ENCODE peak calls at places on chromosomes 1 and 21, in eight cellular contexts. R is aorta, Z is small intestine, U is adrenal gland, E is sigmoid colon, V is neural progenitor cell, F is dorsolateral prefrontal cortex, X is psoas muscle. N is an unnamed sample.

GRCh38 chr1:202952818-202953217 is 5.3 kb downstream of the ADIPOR1 start:
- DNase-seq in Z (peak), X (no peak), V (no peak), R (peak), F (no peak), U (peak), E (peak), N (no peak)

GRCh38 chr1:198157847-198158765 is 1.3 kb downstream of the NEK7 start:
- DNase-seq in V (peak), U (no peak), F (no peak), R (no peak), E (no peak), X (no peak), Z (peak), N (no peak)

GRCh38 chr21:15775981-15776380 is 46.2 kb downstream of the USP25 start:
- DNase-seq in R (no peak), V (no peak), Z (peak), X (no peak), E (no peak), U (no peak), F (no peak), N (no peak)

GRCh38 chr1:192986110-192986747 is 72.9 kb downstream of the UCHL5 start:
- DNase-seq in V (no peak), U (peak), F (no peak), X (no peak), E (no peak), Z (no peak), R (no peak), N (no peak)

GRCh38 chr1:208036177-208036808 is 125.4 kb upstream of the CD34 start:
- DNase-seq in Z (peak), U (no peak), E (no peak), V (no peak), R (no peak), F (no peak), X (no peak), N (no peak)

GRCh38 chr1:243946946-243947345 is 96.9 kb upstream of the AKT3 start:
- DNase-seq in U (no peak), V (peak), R (no peak), E (no peak), Z (no peak), F (no peak), X (no peak), N (no peak)

GRCh38 chr1:3948344-3948743 is 48.3 kb upstream of the C1orf174 start:
- DNase-seq in F (no peak), U (no peak), X (no peak), R (no peak), E (no peak), Z (no peak), V (no peak), N (no peak)

GRCh38 chr1:231929311-231929710 is 302.7 kb downstream of the DISC1 start:
- DNase-seq in F (no peak), X (no peak), V (peak), U (no peak), Z (no peak), R (no peak), E (no peak), N (no peak)

GRCh38 chr1:228336308-228337030 is 70.2 kb downstream of the TRIM11 start:
- DNase-seq in X (peak), R (no peak), Z (no peak), E (peak), V (no peak), F (peak), U (no peak), N (peak)

GRCh38 chr21:38942617-38943245 is 137.0 kb downstream of the ETS2 start:
- DNase-seq in U (no peak), X (no peak), R (no peak), Z (no peak), V (no peak), F (no peak), E (no peak), N (no peak)

GRCh38 chr1:7667625-7668218 is 103.4 kb upstream of the VAMP3 start:
- DNase-seq in E (peak), X (peak), F (peak), R (peak), Z (peak), U (peak), V (peak), N (peak)

GRCh38 chr1:98048234-98048633 is 127.4 kb upstream of the DPYD start:
- DNase-seq in U (peak), R (peak), F (peak), E (peak), X (peak), V (peak), Z (peak), N (peak)

GRCh38 chr1:225519166-225519863 is 91.5 kb upstream of the LBR start:
- DNase-seq in E (peak), R (no peak), Z (no peak), V (peak), F (no peak), X (no peak), U (no peak), N (no peak)

GRCh38 chr21:27649323-27649722 is 682.4 kb upstream of the ADAMTS5 start:
- DNase-seq in E (no peak), R (no peak), Z (no peak), F (no peak), X (no peak), U (no peak), V (no peak), N (no peak)

GRCh38 chr21:15701845-15702244 is 27.9 kb upstream of the USP25 start:
- DNase-seq in Z (no peak), V (no peak), R (no peak), U (no peak), X (no peak), F (no peak), E (no peak), N (no peak)

GRCh38 chr1:248823517-248824001 is 2.2 kb downstream of the SH3BP5L start:
- DNase-seq in E (no peak), F (no peak), R (no peak), X (no peak), V (no peak), Z (no peak), U (no peak), N (no peak)

GRCh38 chr1:228140724-228141081 is 624 bp downstream of the GUK1 start:
- DNase-seq in Z (no peak), X (no peak), F (no peak), R (no peak), E (no peak), U (no peak), V (no peak), N (no peak)

GRCh38 chr1:35659589-35659988 is 18.3 kb upstream of the PSMB2 start:
- DNase-seq in U (no peak), R (no peak), E (no peak), F (no peak), X (no peak), Z (no peak), V (no peak), N (no peak)

GRCh38 chr1:39196244-39197215 is 8.0 kb upstream of the MACF1 start:
- DNase-seq in V (no peak), F (no peak), Z (peak), X (no peak), E (no peak), R (no peak), U (no peak), N (no peak)

GRCh38 chr21:34936874-34937563 is 112.1 kb downstream of the RUNX1 start:
- DNase-seq in E (no peak), F (no peak), Z (peak), R (no peak), X (no peak), V (no peak), U (no peak), N (no peak)

GRCh38 chr1:24540906-24541710 is 14.8 kb upstream of the NCMAP start:
- DNase-seq in U (no peak), E (no peak), V (no peak), X (no peak), R (no peak), F (no peak), Z (peak), N (no peak)

GRCh38 chr1:203056516-203056915 is 29.3 kb downstream of the MYOG start:
- DNase-seq in Z (no peak), E (no peak), F (no peak), X (peak), V (no peak), R (no peak), U (no peak), N (no peak)

GRCh38 chr21:34205811-34206635 is 132.6 kb downstream of the MRPS6 start:
- DNase-seq in F (no peak), X (no peak), U (no peak), Z (no peak), E (no peak), V (no peak), R (no peak), N (no peak)

DNA sequence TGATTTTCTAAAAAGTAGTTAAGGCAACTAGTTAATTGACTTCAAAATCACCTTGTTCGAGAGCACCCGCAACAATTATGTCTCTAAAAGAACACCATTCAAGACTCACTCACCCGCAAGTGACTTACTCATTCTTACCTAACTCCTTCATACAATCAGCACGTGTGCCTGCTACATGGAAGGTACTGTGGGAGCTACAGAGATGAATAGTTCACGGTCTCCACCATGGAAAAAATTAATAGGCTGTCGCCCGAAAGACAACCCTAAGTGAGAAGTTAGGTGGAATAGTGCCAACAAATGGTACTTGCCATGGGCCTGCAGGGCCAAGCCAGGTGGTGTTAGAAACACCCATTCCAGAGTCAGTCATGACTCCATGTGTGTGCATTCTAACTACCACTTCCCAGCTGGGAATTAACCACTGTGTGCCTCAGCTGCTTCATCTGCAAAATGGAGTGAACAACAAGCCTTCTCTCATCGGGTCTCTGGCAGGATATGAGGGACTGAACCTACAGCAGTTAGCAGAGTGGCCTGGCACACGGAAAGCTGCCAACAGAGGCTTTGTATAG is 7.1 kb downstream of the SSBP3 start:
- DNase-seq in X (no peak), R (no peak), F (no peak), U (no peak), E (no peak), Z (no peak), V (no peak), N (no peak)
- H3K4me3 ChIP-seq in X (no peak), R (no peak), F (no peak), U (no peak), E (no peak), Z (no peak), V (no peak), N (no peak)

GRCh38 chr1:46405204-46405555 is 11.1 kb downstream of the FAAH start:
- DNase-seq in E (no peak), R (no peak), Z (peak), U (no peak), V (no peak), X (no peak), F (no peak), N (no peak)

GRCh38 chr1:46405724-46406123 is 11.6 kb downstream of the FAAH start:
- DNase-seq in R (no peak), F (no peak), U (no peak), E (no peak), X (peak), Z (no peak), V (no peak), N (no peak)

GRCh38 chr1:46408356-46409062 is 14.4 kb downstream of the FAAH start:
- DNase-seq in V (no peak), F (no peak), X (no peak), E (no peak), Z (no peak), U (no peak), R (peak), N (no peak)

GRCh38 chr1:46407636-46408035 is 13.5 kb downstream of the FAAH start:
- DNase-seq in X (no peak), F (no peak), Z (no peak), V (no peak), R (peak), E (no peak), U (no peak), N (no peak)

DNA sequence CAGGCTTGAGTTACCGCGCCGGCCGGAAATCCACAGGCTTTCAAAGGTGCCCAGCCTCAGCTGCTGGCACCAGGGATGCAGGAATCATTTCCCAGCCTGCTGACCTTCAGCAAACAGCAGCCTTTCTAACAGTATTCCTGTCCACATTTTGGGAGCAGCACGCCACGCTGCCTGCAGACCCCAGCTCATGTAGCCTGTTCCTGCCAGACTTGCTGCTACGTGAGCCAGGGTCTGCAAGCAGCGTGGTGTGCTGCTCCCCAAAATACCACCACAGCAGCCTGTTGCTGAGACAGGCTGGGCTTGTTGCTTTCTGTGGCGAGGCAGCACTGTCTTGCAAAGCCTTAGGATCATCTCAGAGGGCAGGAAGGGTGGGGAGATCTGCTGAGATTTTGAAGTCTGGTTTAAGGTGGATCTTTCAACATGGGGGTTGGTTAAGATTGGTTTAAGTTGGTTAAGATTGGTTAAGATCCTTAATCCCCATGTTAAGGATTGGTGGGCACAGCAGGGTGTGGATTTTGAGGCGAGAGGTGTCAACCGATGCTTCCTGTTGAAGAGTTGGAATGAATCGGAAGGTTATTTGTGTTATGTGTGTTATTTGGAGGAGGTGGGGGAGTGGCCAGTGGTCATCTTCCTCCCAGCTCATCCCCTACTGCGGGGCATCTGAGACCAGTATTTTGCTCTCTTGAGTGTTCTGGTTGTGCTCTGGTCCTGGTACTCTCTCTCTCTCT is 12.9 kb downstream of the FAAH start:
- DNase-seq in E (no peak), Z (no peak), V (peak), R (peak), F (no peak), X (no peak), U (no peak), N (no peak)
- H3K4me3 ChIP-seq in E (peak), Z (no peak), V (no peak), R (no peak), F (peak), X (peak), U (no peak), N (no peak)

DNA sequence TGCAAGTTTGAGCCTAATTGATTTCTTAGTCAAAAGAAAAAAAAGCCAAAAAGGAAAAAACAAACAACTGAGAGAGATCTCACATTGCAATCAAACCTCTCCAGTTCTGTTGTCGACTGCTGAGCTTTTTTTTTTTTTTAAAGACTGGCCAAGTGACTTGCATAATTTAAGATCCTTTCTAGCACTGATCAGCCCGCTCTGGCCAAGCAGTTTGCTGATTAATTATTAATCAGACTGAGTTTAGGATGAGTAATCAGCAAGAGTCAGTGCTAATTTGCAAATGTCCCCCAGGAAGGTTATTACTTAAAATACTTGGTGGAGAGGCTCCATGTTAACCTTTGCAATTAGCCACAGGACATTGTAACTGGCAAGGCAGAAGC is 39.3 kb downstream of the HMGB4 start:
- DNase-seq in X (no peak), F (no peak), R (no peak), V (no peak), E (no peak), U (no peak), Z (no peak), N (no peak)
- H3K4me3 ChIP-seq in X (no peak), F (no peak), R (no peak), V (no peak), E (no peak), U (no peak), Z (no peak), N (no peak)

DNA sequence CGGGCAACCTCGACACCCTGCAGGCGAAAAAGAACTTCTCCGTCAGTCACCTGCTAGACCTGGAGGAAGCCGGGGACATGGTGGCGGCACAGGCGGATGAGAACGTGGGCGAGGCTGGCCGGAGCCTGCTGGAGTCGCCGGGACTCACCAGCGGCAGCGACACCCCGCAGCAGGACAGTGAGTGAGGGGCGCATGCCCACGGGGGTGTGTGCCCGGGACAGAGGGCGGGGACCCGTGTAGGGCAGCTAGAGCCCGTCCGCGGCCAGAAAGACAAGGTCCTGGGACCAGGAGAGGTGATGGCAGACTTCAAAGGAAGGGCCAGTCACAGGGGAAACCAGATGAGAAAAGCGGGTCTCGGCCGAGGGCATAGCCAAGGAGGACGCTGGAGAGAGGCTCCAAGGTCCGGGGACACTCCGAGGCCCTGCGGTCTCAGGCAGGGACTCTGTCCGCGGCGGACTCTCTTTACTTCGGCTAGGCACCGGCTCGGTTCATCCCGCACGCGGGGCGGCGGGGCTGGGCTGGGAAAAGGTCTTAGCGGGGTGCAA is 424 bp downstream of the PRRX1 start:
- DNase-seq in R (no peak), V (peak), X (peak), F (no peak), U (no peak), E (peak), Z (no peak), N (no peak)
- H3K4me3 ChIP-seq in R (peak), V (peak), X (peak), F (peak), U (no peak), E (peak), Z (peak), N (peak)